ENCODE peak calls at places on chromosomes 13 and 19, in eight cellular contexts. S is myocyte; O is dermis microvascular lymphatic vessel endothelial cell; X is IMR-90; L is hepatocyte; Z is retina; V is aorta; P is CD4-positive, alpha-beta memory T cell. D is an unnamed sample.
A peak's percentile ranks its signal among the peaks of the same experiment; 100 is the strongest.

GRCh38 chr13:31930901-31931522 is 100.6 kb upstream of the FRY start:
- DNase-seq in S (no peak), O (no peak), X (no peak), L (peak; percentile 14), Z (no peak), V (no peak), P (peak; percentile 10), D (no peak)

GRCh38 chr13:37340911-37341670 is 235.6 kb upstream of the CSNK1A1L start:
- DNase-seq in S (no peak), O (no peak), X (no peak), L (no peak), Z (no peak), V (no peak), P (no peak), D (no peak)

GRCh38 chr13:42377640-42378382 is 105.9 kb downstream of the AKAP11 start:
- DNase-seq in S (peak; percentile 52), O (no peak), X (no peak), L (no peak), Z (no peak), V (no peak), P (peak; percentile 22), D (no peak)

GRCh38 chr13:98315902-98316301 is 138.8 kb upstream of the RNF113B start:
- DNase-seq in S (peak; percentile 35), O (no peak), X (no peak), L (no peak), Z (no peak), V (no peak), P (no peak), D (no peak)

GRCh38 chr19:41175825-41176734 is 16.9 kb upstream of the CYP2S1 start:
- DNase-seq in S (peak; percentile 64), O (no peak), X (peak; percentile 76), L (peak; percentile 95), Z (no peak), V (no peak), P (peak; percentile 26), D (no peak)

GRCh38 chr19:6834433-6834832 is 52.9 kb upstream of the ADGRE1 start:
- DNase-seq in S (no peak), O (no peak), X (no peak), L (no peak), Z (no peak), V (no peak), P (no peak), D (no peak)

GRCh38 chr13:97573011-97573410 is 139.0 kb downstream of the RAP2A start:
- DNase-seq in S (no peak), O (no peak), X (peak; percentile 24), L (no peak), Z (no peak), V (no peak), P (no peak), D (no peak)

GRCh38 chr19:23099966-23100365 is 16.9 kb upstream of the ZNF730 start:
- DNase-seq in S (no peak), O (no peak), X (no peak), L (no peak), Z (no peak), V (no peak), P (no peak), D (no peak)

GRCh38 chr13:110912651-110913051 is 2.2 kb downstream of the ANKRD10 start:
- DNase-seq in S (peak; percentile 52), O (no peak), X (peak; percentile 90), L (peak; percentile 38), Z (peak; percentile 39), V (no peak), P (no peak), D (no peak)